ENCODE peak calls at places on chromosomes 6 and 20, in ten cellular contexts. G is CD4-positive, alpha-beta memory T cell; H is activated T-helper 1 cell treated with Interleukin-2 at 50 U/mL for 16 hours; I is bronchial epithelial cell; Q is heart left ventricle; X is pancreas; K is stimulated activated CD8-positive, alpha-beta memory T cell treated with anti-CD3 and anti-CD28 coated beads, Interleukin-15, amount 100 ng/mL, for 48 hours; J is CD4-positive, alpha-beta T cell; R is nephron progenitor cell; A is HuH-7. D is an unnamed sample.
A peak's percentile ranks its signal among the peaks of the same experiment; 100 is the strongest.

GRCh38 chr20:24912397-24913075 is 36.5 kb upstream of the CST7 start:
- DNase-seq in X (peak; percentile 42), I (no peak), K (no peak), Q (no peak), J (no peak), H (no peak), R (no peak), A (no peak), G (no peak), D (no peak)

GRCh38 chr6:3644613-3645012 is 106.9 kb downstream of the PXDC1 start:
- DNase-seq in H (no peak), I (no peak), K (no peak), A (no peak), G (no peak), J (no peak), X (no peak), Q (no peak), R (no peak), D (peak; percentile 19)

GRCh38 chr6:75081047-75081446 is 124.8 kb downstream of the COL12A1 start:
- DNase-seq in K (no peak), R (no peak), J (no peak), X (no peak), H (no peak), I (no peak), A (no peak), Q (no peak), G (no peak), D (no peak)

GRCh38 chr20:13009682-13010406 is 1.1 kb downstream of the SPTLC3 start:
- DNase-seq in I (peak; percentile 84), R (no peak), G (peak; percentile 5), K (no peak), X (no peak), Q (no peak), A (no peak), J (no peak), H (no peak), D (peak; percentile 80)

GRCh38 chr20:58466729-58467571 is 48.2 kb downstream of the APCDD1L start:
- DNase-seq in I (no peak), K (no peak), X (no peak), R (no peak), A (no peak), Q (no peak), J (no peak), G (no peak), H (no peak), D (no peak)

GRCh38 chr20:2698186-2698817 is 5.7 kb downstream of the EBF4 start:
- DNase-seq in K (no peak), R (no peak), J (no peak), G (no peak), H (no peak), I (no peak), A (no peak), Q (no peak), X (no peak), D (no peak)

GRCh38 chr6:43254138-43254817 is 11.0 kb downstream of the TTBK1 start:
- DNase-seq in I (peak; percentile 24), K (no peak), X (no peak), R (no peak), H (no peak), G (no peak), Q (peak; percentile 20), A (no peak), J (no peak), D (peak; percentile 35)

GRCh38 chr6:151307501-151307900 is 67.7 kb downstream of the AKAP12 start:
- DNase-seq in X (no peak), G (no peak), Q (no peak), K (no peak), I (no peak), A (peak; percentile 40), J (no peak), H (no peak), R (no peak), D (no peak)

GRCh38 chr6:155319902-155320301 is 5.6 kb upstream of the TFB1M start:
- DNase-seq in K (no peak), G (no peak), R (no peak), A (no peak), I (no peak), J (no peak), X (no peak), H (no peak), Q (no peak), D (no peak)

GRCh38 chr6:95286874-95287273 is 290.5 kb upstream of the MANEA start:
- DNase-seq in J (no peak), Q (no peak), A (no peak), H (no peak), K (no peak), R (no peak), X (no peak), I (no peak), G (no peak), D (no peak)

GRCh38 chr6:151160869-151161268 is 78.9 kb upstream of the AKAP12 start:
- DNase-seq in G (no peak), A (no peak), J (no peak), X (no peak), R (peak; percentile 17), I (peak; percentile 57), H (no peak), K (no peak), Q (no peak), D (peak; percentile 51)

GRCh38 chr6:5763871-5764270 is 242.9 kb downstream of the NRN1 start:
- DNase-seq in R (no peak), A (no peak), J (no peak), K (no peak), I (no peak), Q (no peak), H (no peak), G (no peak), X (no peak), D (no peak)

D was measured in epithelial cell of esophagus.